ENCODE peak calls at places on chromosomes 11 and 22, in eight cellular contexts. L, V, W, B, Q, S, P and T are unnamed samples.

GRCh38 chr22:41405588-41405987 is 23.8 kb downstream of the TEF start:
- DNase-seq in L (no peak), V (no peak), B (no peak), P (peak; percentile 58), W (no peak), S (no peak), Q (no peak), T (no peak)

GRCh38 chr11:1654388-1655167 is 25.0 kb downstream of the KRTAP5-5 start:
- DNase-seq in S (no peak), V (no peak), L (no peak), P (no peak), W (no peak), Q (no peak), B (no peak), T (no peak)

GRCh38 chr11:834371-835316 is 1.9 kb downstream of the CD151 start:
- DNase-seq in L (no peak), P (no peak), W (no peak), Q (no peak), B (no peak), S (peak; percentile 82), V (no peak), T (peak; percentile 78)

GRCh38 chr11:1129666-1130160 is 28.0 kb upstream of the MUC5AC start:
- DNase-seq in W (no peak), P (no peak), Q (no peak), L (peak; percentile 22), B (no peak), V (no peak), S (no peak), T (no peak)

GRCh38 chr11:108293229-108293628 is 70.4 kb downstream of the ATM start:
- DNase-seq in P (no peak), B (no peak), W (no peak), S (no peak), V (no peak), Q (no peak), L (no peak), T (no peak)

GRCh38 chr22:39238966-39239510 is 5.7 kb downstream of the PDGFB start:
- DNase-seq in V (no peak), Q (no peak), P (no peak), S (no peak), L (no peak), B (no peak), W (no peak), T (no peak)

GRCh38 chr11:75271730-75272129 is 31.2 kb downstream of the TPBGL start:
- DNase-seq in W (no peak), L (no peak), B (no peak), P (no peak), V (no peak), Q (no peak), S (peak; percentile 9), T (no peak)

GRCh38 chr11:19597194-19597593 is 115.4 kb upstream of the NAV2 start:
- DNase-seq in P (no peak), V (no peak), B (no peak), L (no peak), Q (no peak), W (peak; percentile 52), S (no peak), T (no peak)

GRCh38 chr11:78350101-78350645 is 67.4 kb downstream of the GAB2 start:
- DNase-seq in L (peak; percentile 76), B (no peak), S (no peak), P (no peak), V (no peak), W (no peak), Q (no peak), T (peak; percentile 30)

GRCh38 chr11:113862430-113862829 is 12.9 kb downstream of the USP28 start:
- DNase-seq in Q (no peak), P (no peak), V (no peak), W (no peak), L (peak; percentile 48), S (no peak), B (no peak), T (no peak)

GRCh38 chr11:3942160-3942955 is 86.9 kb downstream of the STIM1 start:
- DNase-seq in V (no peak), S (no peak), B (no peak), W (no peak), L (no peak), Q (no peak), P (no peak), T (no peak)

GRCh38 chr11:38503876-38504275 is 1905.8 kb upstream of the RAG2 start:
- DNase-seq in P (no peak), V (no peak), W (no peak), L (peak; percentile 8), Q (no peak), S (no peak), B (no peak), T (no peak)

GRCh38 chr11:48141475-48142100 is 75.0 kb upstream of the OR4B1 start:
- DNase-seq in S (peak; percentile 24), V (peak; percentile 25), W (no peak), Q (no peak), L (no peak), B (no peak), P (no peak), T (no peak)

GRCh38 chr11:8372641-8373381 is 109.1 kb upstream of the LMO1 start:
- DNase-seq in P (no peak), B (no peak), V (no peak), Q (no peak), S (no peak), L (no peak), W (no peak), T (no peak)

GRCh38 chr11:21811572-21811971 is 381.3 kb upstream of the ANO5 start:
- DNase-seq in Q (no peak), V (no peak), P (no peak), L (peak; percentile 62), W (no peak), B (no peak), S (no peak), T (no peak)

GRCh38 chr11:29268733-29269132 is 748.1 kb downstream of the KCNA4 start:
- DNase-seq in S (no peak), V (no peak), Q (no peak), W (no peak), P (no peak), B (no peak), L (no peak), T (no peak)

GRCh38 chr11:3108183-3108721 is 51.0 kb upstream of the CARS1 start:
- DNase-seq in B (no peak), P (no peak), W (no peak), Q (no peak), L (no peak), S (no peak), V (no peak), T (peak; percentile 13)

GRCh38 chr11:34427171-34427805 is 11.4 kb upstream of the CAT start:
- DNase-seq in L (no peak), S (no peak), Q (no peak), P (no peak), B (no peak), V (no peak), W (peak; percentile 89), T (peak; percentile 40)

GRCh38 chr11:112128483-112129121 is 35.3 kb downstream of the IL18 start:
- DNase-seq in V (peak; percentile 12), P (no peak), B (no peak), W (peak; percentile 49), L (no peak), Q (peak; percentile 3), S (peak; percentile 18), T (peak; percentile 27)

GRCh38 chr11:77503006-77503405 is 29.1 kb upstream of the PAK1 start:
- DNase-seq in L (no peak), S (no peak), W (no peak), B (no peak), P (no peak), V (no peak), Q (no peak), T (no peak)

GRCh38 chr11:8056810-8057463 is 24.1 kb upstream of the TUB start:
- DNase-seq in B (no peak), L (no peak), V (no peak), Q (no peak), S (no peak), P (no peak), W (peak; percentile 82), T (peak; percentile 96)